ENCODE peak calls at places on chromosomes 12 and 14, in seven cellular contexts. One of them, this sample, is unnamed.

GRCh38 chr14:51014086-51014485 is 69.8 kb upstream of the PYGL start:
- DNase-seq in uterus: peak; percentile 58
- DNase-seq in esophagus squamous epithelium: no peak
- DNase-seq in HepG2: no peak
- DNase-seq in vagina: no peak
- DNase-seq in upper lobe of left lung: no peak
- DNase-seq in A549: no peak
- DNase-seq in this sample: peak; percentile 16

GRCh38 chr12:88591343-88591742 is 11.1 kb upstream of the KITLG start:
- DNase-seq in uterus: no peak
- DNase-seq in esophagus squamous epithelium: no peak
- DNase-seq in HepG2: no peak
- DNase-seq in vagina: no peak
- DNase-seq in upper lobe of left lung: no peak
- DNase-seq in A549: no peak
- DNase-seq in this sample: no peak

GRCh38 chr14:23034498-23035302 is at the start of gene PSMB5:
- DNase-seq in uterus: peak; percentile 87
- DNase-seq in esophagus squamous epithelium: no peak
- DNase-seq in HepG2: peak; percentile 100
- DNase-seq in vagina: no peak
- DNase-seq in upper lobe of left lung: peak; percentile 93
- DNase-seq in A549: peak; percentile 98
- DNase-seq in this sample: peak; percentile 93

GRCh38 chr14:22418631-22419030 is 170.4 kb downstream of the DAD1 start:
- DNase-seq in uterus: no peak
- DNase-seq in esophagus squamous epithelium: no peak
- DNase-seq in HepG2: no peak
- DNase-seq in vagina: no peak
- DNase-seq in upper lobe of left lung: no peak
- DNase-seq in A549: no peak
- DNase-seq in this sample: no peak

GRCh38 chr12:92393504-92393903 is 247.9 kb upstream of the BTG1 start:
- DNase-seq in uterus: no peak
- DNase-seq in esophagus squamous epithelium: no peak
- DNase-seq in HepG2: no peak
- DNase-seq in vagina: no peak
- DNase-seq in upper lobe of left lung: no peak
- DNase-seq in A549: no peak
- DNase-seq in this sample: no peak

GRCh38 chr12:123232472-123232806 is 502 bp downstream of the MPHOSPH9 start:
- DNase-seq in uterus: no peak
- DNase-seq in esophagus squamous epithelium: no peak
- DNase-seq in HepG2: no peak
- DNase-seq in vagina: no peak
- DNase-seq in upper lobe of left lung: peak; percentile 42
- DNase-seq in A549: peak; percentile 79
- DNase-seq in this sample: no peak

GRCh38 chr14:103679351-103679750 is 35.9 kb downstream of the XRCC3 start:
- DNase-seq in uterus: no peak
- DNase-seq in esophagus squamous epithelium: no peak
- DNase-seq in HepG2: peak; percentile 6
- DNase-seq in vagina: no peak
- DNase-seq in upper lobe of left lung: peak; percentile 70
- DNase-seq in A549: peak; percentile 38
- DNase-seq in this sample: peak; percentile 67

GRCh38 chr14:59425322-59425945 is 39.7 kb downstream of the GPR135 start:
- DNase-seq in uterus: peak; percentile 28
- DNase-seq in esophagus squamous epithelium: no peak
- DNase-seq in HepG2: no peak
- DNase-seq in vagina: no peak
- DNase-seq in upper lobe of left lung: no peak
- DNase-seq in A549: no peak
- DNase-seq in this sample: no peak

GRCh38 chr12:116484807-116485206 is 74.4 kb upstream of the MAP1LC3B2 start:
- DNase-seq in uterus: peak; percentile 69
- DNase-seq in esophagus squamous epithelium: no peak
- DNase-seq in HepG2: no peak
- DNase-seq in vagina: no peak
- DNase-seq in upper lobe of left lung: no peak
- DNase-seq in A549: no peak
- DNase-seq in this sample: peak; percentile 26

GRCh38 chr12:111428081-111428727 is 22.5 kb downstream of the SH2B3 start:
- DNase-seq in uterus: no peak
- DNase-seq in esophagus squamous epithelium: no peak
- DNase-seq in HepG2: no peak
- DNase-seq in vagina: no peak
- DNase-seq in upper lobe of left lung: no peak
- DNase-seq in A549: no peak
- DNase-seq in this sample: no peak

GRCh38 chr14:67526676-67527459 is 6.2 kb upstream of the PLEKHH1 start:
- DNase-seq in uterus: no peak
- DNase-seq in esophagus squamous epithelium: no peak
- DNase-seq in HepG2: peak; percentile 43
- DNase-seq in vagina: no peak
- DNase-seq in upper lobe of left lung: no peak
- DNase-seq in A549: peak; percentile 54
- DNase-seq in this sample: peak; percentile 84

GRCh38 chr14:69901113-69901951 is 22.1 kb downstream of the SMOC1 start:
- DNase-seq in uterus: no peak
- DNase-seq in esophagus squamous epithelium: no peak
- DNase-seq in HepG2: no peak
- DNase-seq in vagina: no peak
- DNase-seq in upper lobe of left lung: no peak
- DNase-seq in A549: no peak
- DNase-seq in this sample: no peak

GRCh38 chr12:93426406-93426805 is 15.3 kb downstream of the UBE2N start:
- DNase-seq in uterus: no peak
- DNase-seq in esophagus squamous epithelium: no peak
- DNase-seq in HepG2: no peak
- DNase-seq in vagina: no peak
- DNase-seq in upper lobe of left lung: no peak
- DNase-seq in A549: no peak
- DNase-seq in this sample: no peak

GRCh38 chr14:32620303-32620702 is 291.2 kb downstream of the AKAP6 start:
- DNase-seq in uterus: no peak
- DNase-seq in esophagus squamous epithelium: no peak
- DNase-seq in HepG2: no peak
- DNase-seq in vagina: no peak
- DNase-seq in upper lobe of left lung: no peak
- DNase-seq in A549: no peak
- DNase-seq in this sample: no peak

GRCh38 chr14:59306775-59307174 is 118.3 kb downstream of the DAAM1 start:
- DNase-seq in uterus: no peak
- DNase-seq in esophagus squamous epithelium: no peak
- DNase-seq in HepG2: no peak
- DNase-seq in vagina: no peak
- DNase-seq in upper lobe of left lung: no peak
- DNase-seq in A549: no peak
- DNase-seq in this sample: no peak

GRCh38 chr14:104676694-104677505 is 12.5 kb upstream of the INF2 start:
- DNase-seq in uterus: no peak
- DNase-seq in esophagus squamous epithelium: no peak
- DNase-seq in HepG2: peak; percentile 55
- DNase-seq in vagina: no peak
- DNase-seq in upper lobe of left lung: peak; percentile 70
- DNase-seq in A549: no peak
- DNase-seq in this sample: peak; percentile 52

GRCh38 chr12:617304-617915 is 45.8 kb downstream of the NINJ2 start:
- DNase-seq in uterus: no peak
- DNase-seq in esophagus squamous epithelium: no peak
- DNase-seq in HepG2: peak; percentile 77
- DNase-seq in vagina: no peak
- DNase-seq in upper lobe of left lung: peak; percentile 91
- DNase-seq in A549: no peak
- DNase-seq in this sample: peak; percentile 51

GRCh38 chr14:92573761-92574498 is 60.3 kb downstream of the RIN3 start:
- DNase-seq in uterus: no peak
- DNase-seq in esophagus squamous epithelium: no peak
- DNase-seq in HepG2: no peak
- DNase-seq in vagina: no peak
- DNase-seq in upper lobe of left lung: no peak
- DNase-seq in A549: no peak
- DNase-seq in this sample: no peak

GRCh38 chr14:33782923-33783322 is 168.0 kb downstream of the EGLN3 start:
- DNase-seq in uterus: no peak
- DNase-seq in esophagus squamous epithelium: no peak
- DNase-seq in HepG2: no peak
- DNase-seq in vagina: no peak
- DNase-seq in upper lobe of left lung: no peak
- DNase-seq in A549: no peak
- DNase-seq in this sample: no peak

DNA sequence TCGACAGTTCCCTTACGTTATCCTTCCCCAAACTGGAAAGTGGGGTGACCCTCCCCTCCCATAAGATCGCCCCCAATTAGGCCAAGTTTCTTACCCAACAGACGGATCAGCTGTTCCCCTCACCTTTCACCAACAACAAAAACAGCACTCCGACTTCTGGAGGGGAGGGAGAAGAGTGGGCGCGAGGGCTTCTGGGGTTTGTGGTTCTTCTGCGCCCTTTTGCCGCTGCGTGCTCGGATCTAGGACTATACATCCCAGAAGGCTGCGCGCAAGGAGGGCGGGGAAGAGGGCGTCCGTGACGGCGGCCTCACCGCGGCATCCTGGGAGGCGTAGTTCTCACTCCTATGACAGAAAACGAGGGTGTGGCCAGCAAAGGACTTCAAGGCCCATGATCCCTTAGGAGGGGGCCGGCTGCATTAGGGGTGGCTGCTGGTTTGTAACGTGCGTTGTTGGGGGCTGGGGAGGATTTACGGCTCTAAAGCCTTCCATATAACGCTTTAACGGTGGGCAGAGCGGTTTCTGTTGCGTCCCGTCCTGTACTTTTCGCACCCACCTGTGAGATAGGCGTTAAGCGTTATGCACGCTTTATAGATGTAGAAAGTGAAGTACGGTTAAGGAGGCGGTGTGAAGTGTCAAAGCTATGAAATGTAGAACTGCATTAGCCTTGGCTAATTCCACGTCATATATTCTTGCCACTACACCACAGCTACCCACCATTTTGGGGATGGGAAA is at the start of gene CALCOCO1:
- DNase-seq in uterus: peak; percentile 97
- DNase-seq in esophagus squamous epithelium: peak; percentile 94
- DNase-seq in HepG2: peak; percentile 95
- DNase-seq in vagina: no peak
- DNase-seq in upper lobe of left lung: peak; percentile 99
- DNase-seq in A549: peak; percentile 99
- DNase-seq in this sample: peak; percentile 98
- TF ChIP-seq POLR2A in uterus: peak; percentile 38
- TF ChIP-seq POLR2A in esophagus squamous epithelium: peak; percentile 3
- TF ChIP-seq POLR2A in HepG2: no peak
- TF ChIP-seq POLR2A in vagina: peak; percentile 13
- TF ChIP-seq POLR2A in upper lobe of left lung: peak; percentile 10
- TF ChIP-seq POLR2A in A549: peak; percentile 64
- TF ChIP-seq POLR2A in this sample: no peak

GRCh38 chr14:53953002-53953827 is 3.4 kb downstream of the BMP4 start:
- DNase-seq in uterus: peak; percentile 91
- DNase-seq in esophagus squamous epithelium: no peak
- DNase-seq in HepG2: peak; percentile 69
- DNase-seq in vagina: no peak
- DNase-seq in upper lobe of left lung: peak; percentile 85
- DNase-seq in A549: peak; percentile 71
- DNase-seq in this sample: peak; percentile 84
- TF ChIP-seq POLR2A in uterus: peak; percentile 89
- TF ChIP-seq POLR2A in esophagus squamous epithelium: peak; percentile 17
- TF ChIP-seq POLR2A in HepG2: peak; percentile 88
- TF ChIP-seq POLR2A in vagina: peak; percentile 94
- TF ChIP-seq POLR2A in upper lobe of left lung: peak; percentile 73
- TF ChIP-seq POLR2A in A549: peak; percentile 72
- TF ChIP-seq POLR2A in this sample: peak; percentile 76

GRCh38 chr14:105861985-105862465 is 335.6 kb downstream of the TMEM121 start:
- DNase-seq in uterus: no peak
- DNase-seq in esophagus squamous epithelium: no peak
- DNase-seq in HepG2: no peak
- DNase-seq in vagina: no peak
- DNase-seq in upper lobe of left lung: no peak
- DNase-seq in A549: no peak
- DNase-seq in this sample: peak; percentile 4

GRCh38 chr14:105860615-105861580 is 334.5 kb downstream of the TMEM121 start:
- DNase-seq in uterus: peak; percentile 6
- DNase-seq in esophagus squamous epithelium: no peak
- DNase-seq in HepG2: no peak
- DNase-seq in vagina: no peak
- DNase-seq in upper lobe of left lung: peak; percentile 18
- DNase-seq in A549: no peak
- DNase-seq in this sample: no peak

GRCh38 chr14:105857816-105858675 is 331.7 kb downstream of the TMEM121 start:
- DNase-seq in uterus: peak; percentile 11
- DNase-seq in esophagus squamous epithelium: no peak
- DNase-seq in HepG2: no peak
- DNase-seq in vagina: no peak
- DNase-seq in upper lobe of left lung: peak; percentile 19
- DNase-seq in A549: no peak
- DNase-seq in this sample: peak; percentile 9

GRCh38 chr14:105858676-105859025 is 332.3 kb downstream of the TMEM121 start:
- DNase-seq in uterus: peak; percentile 10
- DNase-seq in esophagus squamous epithelium: no peak
- DNase-seq in HepG2: no peak
- DNase-seq in vagina: no peak
- DNase-seq in upper lobe of left lung: no peak
- DNase-seq in A549: no peak
- DNase-seq in this sample: peak; percentile 23

DNA sequence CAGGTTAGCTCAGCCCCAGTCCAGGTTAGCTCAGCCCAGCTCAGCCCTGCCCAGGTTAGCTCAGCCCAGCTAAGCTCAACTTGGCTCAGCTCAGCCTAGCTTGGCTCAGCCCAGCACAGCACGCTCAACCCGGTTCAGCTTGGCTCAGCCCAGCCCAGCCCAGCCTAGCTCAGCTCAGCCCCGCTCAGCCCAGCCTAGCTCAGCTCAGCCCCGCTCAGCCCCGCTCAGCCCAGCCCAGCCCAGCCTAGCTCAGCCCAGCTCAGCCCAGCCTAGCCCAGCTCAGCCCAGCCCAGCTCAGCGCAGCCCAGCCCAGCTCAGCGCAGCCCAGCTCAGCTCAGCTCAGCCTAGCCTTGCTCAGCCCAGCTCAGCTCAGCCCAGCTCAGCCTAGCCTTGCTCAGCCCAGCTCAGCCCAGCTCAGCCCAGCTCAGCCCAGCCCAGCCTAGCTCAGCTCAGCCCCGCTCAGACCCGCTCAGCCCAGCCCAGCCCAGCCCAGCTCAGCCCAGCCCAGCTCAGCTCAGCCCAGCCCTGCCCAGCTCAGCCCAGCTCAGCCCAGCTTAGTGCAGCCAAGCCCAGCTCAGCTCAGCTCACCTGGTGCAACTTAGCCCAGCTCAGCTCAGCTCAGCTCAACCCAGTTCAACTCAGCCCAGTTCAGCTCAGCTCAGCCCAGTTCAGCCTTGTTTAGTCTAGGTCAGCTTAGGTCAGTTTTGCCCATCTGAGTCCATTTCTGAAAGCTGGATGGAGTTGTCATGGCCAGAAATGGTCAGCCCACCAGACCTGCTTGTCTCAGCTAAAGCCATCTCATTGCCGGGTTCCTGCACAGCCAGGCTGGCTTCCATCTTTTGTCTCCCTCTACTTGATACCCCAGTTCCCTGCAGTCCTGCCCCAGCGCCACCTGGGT is 333.6 kb downstream of the TMEM121 start:
- DNase-seq in uterus: peak; percentile 5
- DNase-seq in esophagus squamous epithelium: no peak
- DNase-seq in HepG2: no peak
- DNase-seq in vagina: no peak
- DNase-seq in upper lobe of left lung: peak; percentile 15
- DNase-seq in A549: no peak
- DNase-seq in this sample: peak; percentile 6
- TF ChIP-seq POLR2A in uterus: no peak
- TF ChIP-seq POLR2A in esophagus squamous epithelium: no peak
- TF ChIP-seq POLR2A in HepG2: no peak
- TF ChIP-seq POLR2A in vagina: no peak
- TF ChIP-seq POLR2A in upper lobe of left lung: no peak
- TF ChIP-seq POLR2A in A549: no peak
- TF ChIP-seq POLR2A in this sample: no peak

GRCh38 chr12:22046090-22046967 is at the start of gene CMAS:
- DNase-seq in uterus: peak; percentile 79
- DNase-seq in esophagus squamous epithelium: peak; percentile 28
- DNase-seq in HepG2: peak; percentile 36
- DNase-seq in vagina: no peak
- DNase-seq in upper lobe of left lung: peak; percentile 79
- DNase-seq in A549: peak; percentile 46
- DNase-seq in this sample: peak; percentile 80
- TF ChIP-seq POLR2A in uterus: peak; percentile 67
- TF ChIP-seq POLR2A in esophagus squamous epithelium: peak; percentile 44
- TF ChIP-seq POLR2A in HepG2: peak; percentile 30
- TF ChIP-seq POLR2A in vagina: peak; percentile 71
- TF ChIP-seq POLR2A in upper lobe of left lung: peak; percentile 41
- TF ChIP-seq POLR2A in A549: peak; percentile 77
- TF ChIP-seq POLR2A in this sample: peak; percentile 66

This sample was measured in adrenal gland.